ENCODE peak calls at places on chromosome 11, in seven cellular contexts. O is coronary artery, P is uterus, K is cardiac muscle cell, Z is dorsolateral prefrontal cortex, X is tibial nerve, E is stomach. I is an unnamed sample.
A peak's percentile ranks its signal among the peaks of the same experiment; 100 is the strongest.

GRCh38 chr11:119832132-119832531 is 103.1 kb upstream of the NECTIN1 start:
- DNase-seq in O (no peak), P (no peak), K (no peak), Z (no peak), X (no peak), E (no peak), I (no peak)

GRCh38 chr11:122578168-122578825 is 77.2 kb upstream of the UBASH3B start:
- DNase-seq in O (no peak), P (no peak), K (no peak), Z (no peak), X (no peak), E (no peak), I (no peak)

GRCh38 chr11:110984147-110984546 is 261.4 kb upstream of the POU2AF2 start:
- DNase-seq in O (no peak), P (no peak), K (peak; percentile 80), Z (no peak), X (no peak), E (no peak), I (no peak)

GRCh38 chr11:130772266-130773227 is 143.7 kb downstream of the SNX19 start:
- DNase-seq in O (peak; percentile 75), P (no peak), K (peak; percentile 96), Z (no peak), X (peak; percentile 78), E (peak; percentile 29), I (no peak)

GRCh38 chr11:114307524-114308203 is 11.5 kb downstream of the NNMT start:
- DNase-seq in O (peak; percentile 91), P (peak; percentile 60), K (peak; percentile 98), Z (no peak), X (peak; percentile 66), E (peak; percentile 60), I (peak; percentile 85)

GRCh38 chr11:120551191-120551590 is 39.6 kb downstream of the GRIK4 start:
- DNase-seq in O (no peak), P (no peak), K (no peak), Z (no peak), X (no peak), E (no peak), I (no peak)

GRCh38 chr11:72807789-72808188 is 6.4 kb upstream of the ATG16L2 start:
- DNase-seq in O (no peak), P (no peak), K (no peak), Z (no peak), X (no peak), E (no peak), I (no peak)

GRCh38 chr11:3920148-3920852 is 64.8 kb downstream of the STIM1 start:
- DNase-seq in O (peak; percentile 76), P (peak; percentile 45), K (peak; percentile 82), Z (no peak), X (peak; percentile 74), E (peak; percentile 44), I (peak; percentile 75)

GRCh38 chr11:65366340-65366773 is 11.8 kb downstream of the TIGD3 start:
- DNase-seq in O (no peak), P (peak; percentile 62), K (peak; percentile 91), Z (no peak), X (no peak), E (no peak), I (no peak)

GRCh38 chr11:117282956-117283355 is 8.2 kb upstream of the BACE1-AS start:
- DNase-seq in O (no peak), P (no peak), K (no peak), Z (no peak), X (no peak), E (no peak), I (no peak)

GRCh38 chr11:68651208-68651984 is 32.9 kb upstream of the GAL start:
- DNase-seq in O (peak; percentile 62), P (no peak), K (peak; percentile 27), Z (no peak), X (no peak), E (no peak), I (no peak)

GRCh38 chr11:123829745-123830144 is 23.6 kb upstream of the OR6M1 start:
- DNase-seq in O (no peak), P (no peak), K (no peak), Z (no peak), X (no peak), E (no peak), I (no peak)

GRCh38 chr11:316031-316701 is 2.3 kb downstream of the IFITM1 start:
- DNase-seq in O (peak; percentile 74), P (no peak), K (no peak), Z (peak; percentile 37), X (no peak), E (no peak), I (peak; percentile 88)

GRCh38 chr11:88535916-88536547 is 198.5 kb upstream of the CTSC start:
- DNase-seq in O (no peak), P (no peak), K (peak; percentile 91), Z (no peak), X (no peak), E (no peak), I (no peak)

GRCh38 chr11:104609297-104609696 is 289.0 kb downstream of the CASP12 start:
- DNase-seq in O (no peak), P (no peak), K (peak; percentile 85), Z (no peak), X (no peak), E (no peak), I (peak; percentile 23)

GRCh38 chr11:111982019-111982464 is 43.2 kb upstream of the DLAT start:
- DNase-seq in O (no peak), P (peak; percentile 57), K (peak; percentile 58), Z (no peak), X (peak; percentile 60), E (peak; percentile 88), I (peak; percentile 86)

GRCh38 chr11:43943931-43944751 is 1.7 kb downstream of the C11orf96 start:
- DNase-seq in O (no peak), P (peak; percentile 43), K (peak; percentile 27), Z (no peak), X (no peak), E (no peak), I (peak; percentile 84)

GRCh38 chr11:43943357-43943930 is 1.0 kb downstream of the C11orf96 start:
- DNase-seq in O (no peak), P (peak; percentile 36), K (peak; percentile 34), Z (no peak), X (no peak), E (no peak), I (peak; percentile 88)

GRCh38 chr11:43944761-43945311 is 2.4 kb downstream of the C11orf96 start:
- DNase-seq in O (no peak), P (peak; percentile 78), K (peak; percentile 57), Z (peak; percentile 78), X (peak; percentile 75), E (peak; percentile 78), I (peak; percentile 94)

GRCh38 chr11:43941257-43941879 is 1.1 kb upstream of the C11orf96 start:
- DNase-seq in O (no peak), P (peak; percentile 32), K (peak; percentile 48), Z (no peak), X (no peak), E (no peak), I (no peak)

DNA sequence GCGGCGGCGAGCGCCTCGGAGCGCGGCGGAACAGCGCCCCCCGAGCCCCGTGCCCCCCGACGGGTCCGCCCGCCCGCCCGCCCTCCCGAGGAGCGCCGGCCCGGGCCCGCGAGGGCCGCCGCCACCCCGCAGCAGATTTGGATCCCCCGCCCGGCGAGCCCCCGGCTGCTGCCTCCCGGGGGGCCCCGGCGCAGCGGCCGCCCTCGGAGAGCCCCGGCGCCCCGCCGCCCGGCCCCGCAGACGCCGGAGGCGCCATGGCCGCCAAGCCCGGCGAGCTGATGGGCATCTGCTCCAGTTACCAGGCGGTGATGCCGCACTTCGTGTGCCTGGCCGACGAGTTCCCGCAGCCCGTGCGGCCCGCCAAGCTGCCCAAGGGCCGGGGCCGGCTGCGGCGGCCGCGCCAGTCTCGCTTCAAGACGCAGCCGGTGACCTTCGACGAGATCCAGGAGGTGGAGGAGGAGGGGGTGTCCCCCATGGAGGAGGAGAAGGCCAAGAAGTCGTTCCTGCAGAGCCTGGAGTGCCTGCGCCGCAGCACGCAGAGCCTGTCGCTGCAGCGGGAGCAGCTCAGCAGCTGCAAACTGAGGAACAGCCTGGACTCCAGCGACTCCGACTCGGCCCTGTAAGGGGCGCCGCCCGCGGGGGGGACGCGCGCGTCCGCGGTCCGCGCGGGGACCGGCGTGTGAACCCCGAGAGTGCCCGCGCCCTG is 367 bp downstream of the C11orf96 start:
- DNase-seq in O (no peak), P (peak; percentile 63), K (peak; percentile 52), Z (peak; percentile 60), X (no peak), E (no peak), I (no peak)
- TF ChIP-seq CTCF in O (no peak), P (no peak), K (no peak), Z (no peak), X (no peak), E (no peak), I (no peak)

DNA sequence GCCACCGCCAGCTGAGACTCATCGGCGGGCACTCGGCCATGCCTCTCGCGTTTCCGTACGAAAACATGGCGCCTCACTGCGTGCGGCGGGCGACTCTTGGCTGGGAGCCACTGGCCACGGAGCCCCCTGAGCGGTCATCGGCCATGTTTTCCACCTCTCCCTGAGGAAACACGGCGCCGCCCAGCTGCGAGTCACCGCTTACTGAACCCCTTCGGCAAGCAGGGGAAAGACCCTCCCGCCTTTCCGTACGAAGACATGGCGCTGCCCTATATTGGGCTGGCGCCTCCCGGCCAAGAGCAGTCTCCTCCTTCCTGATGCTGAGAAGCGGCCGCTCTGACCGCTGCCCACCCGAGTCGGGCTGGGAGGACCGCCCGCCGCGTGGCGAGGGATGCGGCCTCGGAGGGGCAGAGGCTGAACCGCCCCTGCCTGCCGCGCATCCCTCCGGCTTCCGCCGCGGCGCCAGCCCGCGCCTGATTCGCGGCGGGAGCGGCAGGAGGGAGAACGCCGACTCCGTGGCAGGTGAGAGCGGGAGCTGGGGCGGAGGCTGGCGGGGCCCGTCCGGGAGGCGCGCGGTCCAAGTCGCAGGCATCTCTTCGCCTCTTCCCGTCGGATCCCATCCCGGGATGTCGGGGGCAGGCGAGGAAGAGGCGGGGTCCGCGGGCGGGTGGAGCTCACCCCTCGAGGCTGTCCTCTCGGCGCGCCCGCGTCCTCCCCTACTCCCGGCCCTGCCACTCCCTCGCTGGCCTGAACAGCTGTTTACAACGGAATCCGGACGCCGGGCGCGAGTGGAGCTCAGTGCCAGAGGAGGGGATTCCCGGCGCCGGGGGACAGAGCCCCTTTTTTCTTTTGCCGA is at the start of gene TCP11L1:
- DNase-seq in O (peak; percentile 94), P (peak; percentile 93), K (peak; percentile 97), Z (peak; percentile 93), X (peak; percentile 88), E (peak; percentile 73), I (peak; percentile 79)
- H3K27ac ChIP-seq in O (peak within 1 kb of the TSS; percentile 96), P (peak within 1 kb of the TSS; percentile 99), K (peak within 1 kb of the TSS; percentile 98), Z (peak within 1 kb of the TSS; percentile 99), X (peak within 1 kb of the TSS; percentile 98), E (peak within 1 kb of the TSS; percentile 99), I (peak within 1 kb of the TSS; percentile 99)

GRCh38 chr11:115916596-115916995 is 412.4 kb upstream of the CADM1 start:
- DNase-seq in O (no peak), P (no peak), K (no peak), Z (no peak), X (no peak), E (no peak), I (peak; percentile 69)

GRCh38 chr11:115910379-115910778 is 406.2 kb upstream of the CADM1 start:
- DNase-seq in O (no peak), P (no peak), K (no peak), Z (no peak), X (no peak), E (no peak), I (no peak)

GRCh38 chr11:115911656-115912055 is 407.4 kb upstream of the CADM1 start:
- DNase-seq in O (no peak), P (no peak), K (no peak), Z (no peak), X (no peak), E (no peak), I (no peak)

GRCh38 chr11:115912484-115912945 is 408.3 kb upstream of the CADM1 start:
- DNase-seq in O (no peak), P (no peak), K (no peak), Z (no peak), X (no peak), E (no peak), I (peak; percentile 14)
- TF ChIP-seq CTCF in O (no peak), P (no peak), K (no peak), Z (no peak), X (no peak), E (no peak), I (no peak)

GRCh38 chr11:11481371-11481770 is 128.3 kb upstream of the CSNK2A3 start:
- DNase-seq in O (no peak), P (no peak), K (no peak), Z (no peak), X (no peak), E (no peak), I (no peak)
- H3K27ac ChIP-seq in O (peak overlapping the region; percentile 67), P (no peak overlapping the region), K (no peak overlapping the region), Z (no peak overlapping the region), X (no peak overlapping the region), E (no peak overlapping the region), I (no peak overlapping the region)